ENCODE peak calls at places on chromosome 7, in six cellular contexts. Y is Peyer's patch, W is Calu3, I is upper lobe of right lung, H is thyroid gland, O is sigmoid colon. D is an unnamed sample.
A peak's percentile ranks its signal among the peaks of the same experiment; 100 is the strongest.

GRCh38 chr7:44150466-44150832 is 9.3 kb upstream of the MYL7 start:
- DNase-seq in Y (peak; percentile 38), W (no peak), I (no peak), H (no peak), O (no peak), D (no peak)

GRCh38 chr7:123673137-123673732 is 17.6 kb downstream of the LMOD2 start:
- DNase-seq in Y (no peak), W (no peak), I (no peak), H (no peak), O (no peak), D (no peak)

GRCh38 chr7:134532155-134533089 is 5.1 kb downstream of the AKR1B10 start:
- DNase-seq in Y (peak; percentile 86), W (peak; percentile 63), I (no peak), H (no peak), O (no peak), D (no peak)

GRCh38 chr7:95577137-95577536 is 19.2 kb downstream of the PDK4 start:
- DNase-seq in Y (no peak), W (peak; percentile 1), I (no peak), H (no peak), O (no peak), D (no peak)

GRCh38 chr7:149887311-149887710 is 13.5 kb downstream of the ATP6V0E2 start:
- DNase-seq in Y (no peak), W (no peak), I (no peak), H (no peak), O (no peak), D (no peak)

GRCh38 chr7:5302577-5302976 is 19.8 kb downstream of the SLC29A4 start:
- DNase-seq in Y (no peak), W (peak; percentile 48), I (no peak), H (no peak), O (no peak), D (no peak)

GRCh38 chr7:87218941-87219544 is 489 bp downstream of the TMEM243 start:
- DNase-seq in Y (peak; percentile 82), W (peak; percentile 47), I (peak; percentile 94), H (peak; percentile 96), O (peak; percentile 85), D (peak; percentile 54)

GRCh38 chr7:132417037-132417906 is 159.0 kb downstream of the PLXNA4 start:
- DNase-seq in Y (no peak), W (no peak), I (no peak), H (no peak), O (no peak), D (no peak)

GRCh38 chr7:93414574-93414973 is 159.9 kb downstream of the CALCR start:
- DNase-seq in Y (no peak), W (no peak), I (no peak), H (no peak), O (no peak), D (no peak)

GRCh38 chr7:148332787-148333186 is 257.8 kb upstream of the C7orf33 start:
- DNase-seq in Y (no peak), W (no peak), I (no peak), H (no peak), O (no peak), D (no peak)

GRCh38 chr7:108717771-108718170 is 148.1 kb downstream of the DNAJB9 start:
- DNase-seq in Y (no peak), W (no peak), I (no peak), H (no peak), O (no peak), D (no peak)

GRCh38 chr7:158740657-158741293 is 36.2 kb upstream of the NCAPG2 start:
- DNase-seq in Y (no peak), W (no peak), I (no peak), H (no peak), O (peak; percentile 89), D (no peak)

GRCh38 chr7:43481905-43482678 is 100.8 kb upstream of the STK17A start:
- DNase-seq in Y (no peak), W (no peak), I (no peak), H (no peak), O (no peak), D (no peak)

GRCh38 chr7:2193120-2193519 is 39.6 kb downstream of the MAD1L1 start:
- DNase-seq in Y (no peak), W (no peak), I (peak; percentile 80), H (no peak), O (no peak), D (no peak)

GRCh38 chr7:107960306-107960705 is 42.7 kb downstream of the LAMB1 start:
- DNase-seq in Y (no peak), W (no peak), I (no peak), H (no peak), O (no peak), D (no peak)

GRCh38 chr7:65251851-65252620 is 121.6 kb upstream of the ZNF92 start:
- DNase-seq in Y (no peak), W (peak; percentile 58), I (peak; percentile 86), H (peak; percentile 70), O (peak; percentile 61), D (no peak)

GRCh38 chr7:134941185-134941900 is 45.0 kb upstream of the AGBL3 start:
- DNase-seq in Y (no peak), W (no peak), I (no peak), H (no peak), O (no peak), D (no peak)

GRCh38 chr7:153934629-153935028 is 117.6 kb upstream of the DPP6 start:
- DNase-seq in Y (no peak), W (no peak), I (no peak), H (no peak), O (no peak), D (no peak)

GRCh38 chr7:5187605-5188004 is 2.4 kb upstream of the WIPI2 start:
- DNase-seq in Y (peak; percentile 5), W (no peak), I (no peak), H (no peak), O (no peak), D (no peak)

GRCh38 chr7:113698556-113699220 is 220.1 kb downstream of the PPP1R3A start:
- DNase-seq in Y (no peak), W (peak; percentile 3), I (no peak), H (peak; percentile 4), O (no peak), D (no peak)

GRCh38 chr7:150335774-150336112 is 5.7 kb downstream of the RARRES2 start:
- DNase-seq in Y (no peak), W (no peak), I (peak; percentile 33), H (peak; percentile 43), O (no peak), D (no peak)

GRCh38 chr7:428387-428786 is 91.3 kb downstream of the PDGFA start:
- DNase-seq in Y (no peak), W (no peak), I (no peak), H (no peak), O (no peak), D (no peak)

GRCh38 chr7:133253522-133253882 is 624 bp downstream of the EXOC4 start:
- DNase-seq in Y (no peak), W (peak; percentile 2), I (no peak), H (peak; percentile 40), O (no peak), D (no peak)

GRCh38 chr7:4634166-4634565 is 47.9 kb upstream of the FOXK1 start:
- DNase-seq in Y (no peak), W (no peak), I (no peak), H (no peak), O (no peak), D (no peak)

GRCh38 chr7:630539-630938 is 96.0 kb upstream of the DNAAF5 start:
- DNase-seq in Y (no peak), W (no peak), I (peak; percentile 40), H (no peak), O (no peak), D (no peak)

GRCh38 chr7:99143853-99144672 is at the start of gene SMURF1:
- DNase-seq in Y (peak; percentile 85), W (peak; percentile 71), I (peak; percentile 89), H (peak; percentile 64), O (peak; percentile 80), D (peak; percentile 86)

GRCh38 chr7:102407910-102408309 is 11.7 kb downstream of the PRKRIP1 start:
- DNase-seq in Y (no peak), W (no peak), I (no peak), H (no peak), O (no peak), D (no peak)

GRCh38 chr7:70494225-70494877 is 637.6 kb upstream of the GALNT17 start:
- DNase-seq in Y (no peak), W (no peak), I (no peak), H (no peak), O (no peak), D (no peak)

GRCh38 chr7:2405601-2406345 is 2.4 kb downstream of the CHST12 start:
- DNase-seq in Y (peak; percentile 83), W (no peak), I (no peak), H (no peak), O (no peak), D (peak; percentile 26)

GRCh38 chr7:99366646-99367045 is 7.9 kb upstream of the ARPC1B start:
- DNase-seq in Y (no peak), W (no peak), I (no peak), H (no peak), O (no peak), D (no peak)

GRCh38 chr7:44294325-44295069 is 30.9 kb downstream of the CAMK2B start:
- DNase-seq in Y (no peak), W (no peak), I (peak; percentile 12), H (no peak), O (peak; percentile 28), D (no peak)

GRCh38 chr7:30469303-30469702 is 9.3 kb downstream of the NOD1 start:
- DNase-seq in Y (peak; percentile 70), W (peak; percentile 78), I (peak; percentile 81), H (peak; percentile 62), O (peak; percentile 88), D (no peak)
- TF ChIP-seq CTCF in Y (no peak), W (peak; percentile 33), I (peak; percentile 34), H (no peak), O (no peak), D (no peak)

DNA sequence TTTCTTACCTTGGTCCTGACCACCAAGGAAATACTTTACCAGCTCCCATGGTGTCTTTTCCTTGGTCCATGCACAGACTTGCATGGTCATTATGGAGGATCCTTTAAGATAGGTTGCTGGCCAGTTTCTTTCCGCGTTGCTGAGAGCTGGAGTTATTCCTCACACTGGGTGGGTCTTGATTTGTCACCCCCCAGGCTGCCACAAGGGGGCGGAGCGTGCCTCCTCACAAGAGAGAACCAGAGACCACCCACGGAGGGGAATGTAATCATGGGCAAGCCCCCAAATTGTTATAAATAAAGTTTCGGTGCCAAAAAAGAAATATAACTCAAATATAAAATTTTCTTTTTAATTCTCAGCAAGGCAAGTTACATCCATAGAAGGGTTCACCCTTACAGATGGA is 10.5 kb upstream of the TRIM24 start:
- DNase-seq in Y (no peak), W (peak; percentile 4), I (no peak), H (no peak), O (no peak), D (no peak)
- TF ChIP-seq CTCF in Y (no peak), W (peak; percentile 19), I (peak; percentile 24), H (no peak), O (no peak), D (no peak)

DNA sequence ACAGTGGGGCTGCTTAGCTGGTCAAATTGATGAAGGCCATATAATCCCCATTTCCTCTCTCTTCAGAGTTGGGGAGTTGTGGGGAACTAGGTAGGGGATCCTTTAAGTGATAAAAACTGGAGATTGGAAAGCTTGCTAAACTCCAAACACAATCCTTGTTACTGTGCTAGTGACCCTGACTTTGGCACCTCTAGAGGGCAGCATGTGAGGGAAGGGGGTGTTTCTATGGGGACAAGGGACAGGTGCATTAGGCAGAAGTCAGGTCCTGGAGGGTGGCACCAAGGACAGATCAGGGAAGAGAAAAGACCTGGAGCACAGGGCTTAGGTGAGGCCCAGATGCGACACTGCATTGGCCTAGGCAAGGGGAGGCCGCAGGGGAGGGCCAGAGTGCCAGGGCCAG is 66.9 kb downstream of the CDHR3 start:
- DNase-seq in Y (no peak), W (no peak), I (no peak), H (no peak), O (peak; percentile 40), D (no peak)
- TF ChIP-seq CTCF in Y (no peak), W (no peak), I (no peak), H (no peak), O (no peak), D (no peak)

GRCh38 chr7:117405519-117405918 is 21.8 kb downstream of the ASZ1 start:
- DNase-seq in Y (no peak), W (no peak), I (no peak), H (no peak), O (no peak), D (no peak)
- TF ChIP-seq CTCF in Y (no peak), W (no peak), I (no peak), H (no peak), O (no peak), D (no peak)